ENCODE peak calls at places on chromosomes 6 and 20, in nine cellular contexts. One of them, this sample, is unnamed.

GRCh38 chr20:11193241-11193640 is 519.4 kb upstream of the JAG1 start:
- DNase-seq in SK-N-SH: no peak
- DNase-seq in hepatocyte: no peak
- DNase-seq in heart left ventricle: no peak
- DNase-seq in endothelial cell of umbilical vein: no peak
- DNase-seq in suprapubic skin: no peak
- DNase-seq in neuronal stem cell: no peak
- DNase-seq in naive thymus-derived CD4-positive, alpha-beta T cell: no peak
- DNase-seq in SJSA1: no peak
- DNase-seq in this sample: no peak

GRCh38 chr6:139983555-139984276 is 609.3 kb upstream of the CITED2 start:
- DNase-seq in SK-N-SH: no peak
- DNase-seq in hepatocyte: no peak
- DNase-seq in heart left ventricle: no peak
- DNase-seq in endothelial cell of umbilical vein: no peak
- DNase-seq in suprapubic skin: no peak
- DNase-seq in neuronal stem cell: no peak
- DNase-seq in naive thymus-derived CD4-positive, alpha-beta T cell: no peak
- DNase-seq in SJSA1: no peak
- DNase-seq in this sample: no peak

GRCh38 chr20:57652865-57653545 is 32.8 kb upstream of the ZBP1 start:
- DNase-seq in SK-N-SH: peak; percentile 32
- DNase-seq in hepatocyte: peak; percentile 3
- DNase-seq in heart left ventricle: no peak
- DNase-seq in endothelial cell of umbilical vein: no peak
- DNase-seq in suprapubic skin: peak; percentile 56
- DNase-seq in neuronal stem cell: no peak
- DNase-seq in naive thymus-derived CD4-positive, alpha-beta T cell: no peak
- DNase-seq in SJSA1: no peak
- DNase-seq in this sample: no peak

GRCh38 chr6:88368071-88368787 is 202.1 kb upstream of the CNR1 start:
- DNase-seq in SK-N-SH: no peak
- DNase-seq in hepatocyte: no peak
- DNase-seq in heart left ventricle: no peak
- DNase-seq in endothelial cell of umbilical vein: no peak
- DNase-seq in suprapubic skin: no peak
- DNase-seq in neuronal stem cell: no peak
- DNase-seq in naive thymus-derived CD4-positive, alpha-beta T cell: no peak
- DNase-seq in SJSA1: peak; percentile 16
- DNase-seq in this sample: no peak

GRCh38 chr20:62878244-62879030 is 16.8 kb upstream of the TCFL5 start:
- DNase-seq in SK-N-SH: no peak
- DNase-seq in hepatocyte: no peak
- DNase-seq in heart left ventricle: no peak
- DNase-seq in endothelial cell of umbilical vein: no peak
- DNase-seq in suprapubic skin: no peak
- DNase-seq in neuronal stem cell: no peak
- DNase-seq in naive thymus-derived CD4-positive, alpha-beta T cell: no peak
- DNase-seq in SJSA1: no peak
- DNase-seq in this sample: no peak

GRCh38 chr6:132675749-132676148 is 16.8 kb upstream of the TAAR1 start:
- DNase-seq in SK-N-SH: no peak
- DNase-seq in hepatocyte: no peak
- DNase-seq in heart left ventricle: no peak
- DNase-seq in endothelial cell of umbilical vein: no peak
- DNase-seq in suprapubic skin: no peak
- DNase-seq in neuronal stem cell: no peak
- DNase-seq in naive thymus-derived CD4-positive, alpha-beta T cell: no peak
- DNase-seq in SJSA1: no peak
- DNase-seq in this sample: no peak

GRCh38 chr6:29553268-29554057 is 6.1 kb downstream of the UBD start:
- DNase-seq in SK-N-SH: peak; percentile 53
- DNase-seq in hepatocyte: peak; percentile 88
- DNase-seq in heart left ventricle: peak; percentile 83
- DNase-seq in endothelial cell of umbilical vein: peak; percentile 4
- DNase-seq in suprapubic skin: no peak
- DNase-seq in neuronal stem cell: peak; percentile 58
- DNase-seq in naive thymus-derived CD4-positive, alpha-beta T cell: peak; percentile 30
- DNase-seq in SJSA1: no peak
- DNase-seq in this sample: no peak

GRCh38 chr6:144349690-144350132 is 64.6 kb downstream of the UTRN start:
- DNase-seq in SK-N-SH: no peak
- DNase-seq in hepatocyte: no peak
- DNase-seq in heart left ventricle: no peak
- DNase-seq in endothelial cell of umbilical vein: peak; percentile 100
- DNase-seq in suprapubic skin: no peak
- DNase-seq in neuronal stem cell: no peak
- DNase-seq in naive thymus-derived CD4-positive, alpha-beta T cell: no peak
- DNase-seq in SJSA1: peak; percentile 67
- DNase-seq in this sample: peak; percentile 31

DNA sequence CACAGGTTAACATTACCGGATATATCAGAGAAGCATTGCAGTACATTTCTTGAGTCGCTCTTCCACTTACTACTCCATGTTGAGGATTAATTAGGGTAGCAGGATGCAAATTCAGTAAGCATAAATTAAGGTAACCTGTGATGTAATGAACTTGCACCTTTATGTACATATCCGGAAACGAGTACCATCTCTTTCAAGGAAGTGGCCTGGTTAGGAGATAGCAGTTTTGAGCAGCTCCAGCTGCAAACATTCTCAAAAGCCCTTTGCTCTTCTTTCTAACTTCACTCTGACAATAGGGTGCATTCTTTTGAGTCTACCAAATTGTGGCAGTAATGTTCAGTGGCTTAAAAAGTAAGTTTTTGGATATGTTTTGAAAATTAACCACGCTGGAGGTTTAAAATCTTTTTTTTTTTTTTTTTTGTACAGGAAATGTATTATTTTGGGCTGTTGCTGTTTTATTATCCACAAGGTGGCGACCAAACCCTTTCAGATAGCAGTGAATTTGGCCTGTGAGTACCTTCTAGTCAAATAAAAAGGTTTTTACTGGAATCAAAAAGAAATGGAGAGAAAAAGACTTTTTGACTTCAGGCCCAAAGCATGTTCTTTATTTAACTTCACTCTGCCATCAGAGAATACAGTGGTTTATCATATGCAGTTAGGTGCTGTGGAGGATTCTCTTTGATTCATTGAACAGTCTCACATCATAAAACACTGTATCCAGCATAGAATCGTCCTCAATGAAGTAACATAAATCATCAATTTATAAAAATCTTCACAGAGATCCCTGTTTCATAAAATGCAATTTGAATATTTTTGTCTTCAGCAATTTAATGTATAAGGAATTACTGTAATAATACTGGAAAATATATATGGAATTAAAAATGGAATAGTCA is 8.9 kb downstream of the FAM217B start:
- DNase-seq in SK-N-SH: peak; percentile 44
- DNase-seq in hepatocyte: peak; percentile 69
- DNase-seq in heart left ventricle: no peak
- DNase-seq in endothelial cell of umbilical vein: peak; percentile 57
- DNase-seq in suprapubic skin: no peak
- DNase-seq in neuronal stem cell: no peak
- DNase-seq in naive thymus-derived CD4-positive, alpha-beta T cell: peak; percentile 73
- DNase-seq in SJSA1: peak; percentile 51
- DNase-seq in this sample: no peak
- H3K27ac ChIP-seq in SK-N-SH: no peak overlapping the region
- H3K27ac ChIP-seq in hepatocyte: no peak overlapping the region
- H3K27ac ChIP-seq in heart left ventricle: no peak overlapping the region
- H3K27ac ChIP-seq in endothelial cell of umbilical vein: no peak overlapping the region
- H3K27ac ChIP-seq in suprapubic skin: no peak overlapping the region
- H3K27ac ChIP-seq in neuronal stem cell: no peak overlapping the region
- H3K27ac ChIP-seq in naive thymus-derived CD4-positive, alpha-beta T cell: peak overlapping the region; percentile 55
- H3K27ac ChIP-seq in SJSA1: no peak overlapping the region
- H3K27ac ChIP-seq in this sample: no peak overlapping the region

GRCh38 chr6:135300576-135300975 is 119.5 kb downstream of the MYB start:
- DNase-seq in SK-N-SH: no peak
- DNase-seq in hepatocyte: no peak
- DNase-seq in heart left ventricle: no peak
- DNase-seq in endothelial cell of umbilical vein: no peak
- DNase-seq in suprapubic skin: no peak
- DNase-seq in neuronal stem cell: no peak
- DNase-seq in naive thymus-derived CD4-positive, alpha-beta T cell: no peak
- DNase-seq in SJSA1: no peak
- DNase-seq in this sample: no peak

GRCh38 chr6:135299256-135299655 is 118.1 kb downstream of the MYB start:
- DNase-seq in SK-N-SH: no peak
- DNase-seq in hepatocyte: no peak
- DNase-seq in heart left ventricle: no peak
- DNase-seq in endothelial cell of umbilical vein: no peak
- DNase-seq in suprapubic skin: no peak
- DNase-seq in neuronal stem cell: no peak
- DNase-seq in naive thymus-derived CD4-positive, alpha-beta T cell: no peak
- DNase-seq in SJSA1: no peak
- DNase-seq in this sample: no peak

GRCh38 chr6:135304883-135305282 is 123.8 kb downstream of the MYB start:
- DNase-seq in SK-N-SH: no peak
- DNase-seq in hepatocyte: no peak
- DNase-seq in heart left ventricle: no peak
- DNase-seq in endothelial cell of umbilical vein: no peak
- DNase-seq in suprapubic skin: no peak
- DNase-seq in neuronal stem cell: no peak
- DNase-seq in naive thymus-derived CD4-positive, alpha-beta T cell: no peak
- DNase-seq in SJSA1: no peak
- DNase-seq in this sample: no peak

GRCh38 chr6:135298455-135298854 is 117.3 kb downstream of the MYB start:
- DNase-seq in SK-N-SH: no peak
- DNase-seq in hepatocyte: no peak
- DNase-seq in heart left ventricle: no peak
- DNase-seq in endothelial cell of umbilical vein: no peak
- DNase-seq in suprapubic skin: no peak
- DNase-seq in neuronal stem cell: no peak
- DNase-seq in naive thymus-derived CD4-positive, alpha-beta T cell: no peak
- DNase-seq in SJSA1: no peak
- DNase-seq in this sample: no peak

GRCh38 chr6:135301304-135301703 is 120.2 kb downstream of the MYB start:
- DNase-seq in SK-N-SH: no peak
- DNase-seq in hepatocyte: no peak
- DNase-seq in heart left ventricle: no peak
- DNase-seq in endothelial cell of umbilical vein: no peak
- DNase-seq in suprapubic skin: no peak
- DNase-seq in neuronal stem cell: no peak
- DNase-seq in naive thymus-derived CD4-positive, alpha-beta T cell: no peak
- DNase-seq in SJSA1: no peak
- DNase-seq in this sample: no peak
- H3K4me1 ChIP-seq in SK-N-SH: peaks cover 13% of the 10 kb centered on the region
- H3K4me1 ChIP-seq in hepatocyte: no peaks in the 10 kb centered on the region
- H3K4me1 ChIP-seq in heart left ventricle: no peaks in the 10 kb centered on the region
- H3K4me1 ChIP-seq in endothelial cell of umbilical vein: no peaks in the 10 kb centered on the region
- H3K4me1 ChIP-seq in suprapubic skin: no peaks in the 10 kb centered on the region
- H3K4me1 ChIP-seq in neuronal stem cell: no peaks in the 10 kb centered on the region
- H3K4me1 ChIP-seq in naive thymus-derived CD4-positive, alpha-beta T cell: no peaks in the 10 kb centered on the region
- H3K4me1 ChIP-seq in SJSA1: no peaks in the 10 kb centered on the region
- H3K4me1 ChIP-seq in this sample: no peaks in the 10 kb centered on the region

GRCh38 chr20:61295726-61296628 is 43.9 kb downstream of the CDH4 start:
- DNase-seq in SK-N-SH: peak; percentile 39
- DNase-seq in hepatocyte: no peak
- DNase-seq in heart left ventricle: no peak
- DNase-seq in endothelial cell of umbilical vein: no peak
- DNase-seq in suprapubic skin: no peak
- DNase-seq in neuronal stem cell: no peak
- DNase-seq in naive thymus-derived CD4-positive, alpha-beta T cell: no peak
- DNase-seq in SJSA1: peak; percentile 25
- DNase-seq in this sample: no peak

GRCh38 chr20:61297491-61297890 is 45.4 kb downstream of the CDH4 start:
- DNase-seq in SK-N-SH: no peak
- DNase-seq in hepatocyte: no peak
- DNase-seq in heart left ventricle: no peak
- DNase-seq in endothelial cell of umbilical vein: no peak
- DNase-seq in suprapubic skin: no peak
- DNase-seq in neuronal stem cell: no peak
- DNase-seq in naive thymus-derived CD4-positive, alpha-beta T cell: no peak
- DNase-seq in SJSA1: no peak
- DNase-seq in this sample: no peak

GRCh38 chr20:61297981-61298380 is 45.9 kb downstream of the CDH4 start:
- DNase-seq in SK-N-SH: no peak
- DNase-seq in hepatocyte: no peak
- DNase-seq in heart left ventricle: no peak
- DNase-seq in endothelial cell of umbilical vein: no peak
- DNase-seq in suprapubic skin: no peak
- DNase-seq in neuronal stem cell: no peak
- DNase-seq in naive thymus-derived CD4-positive, alpha-beta T cell: no peak
- DNase-seq in SJSA1: peak; percentile 45
- DNase-seq in this sample: no peak

GRCh38 chr20:61295249-61295648 is 43.2 kb downstream of the CDH4 start:
- DNase-seq in SK-N-SH: no peak
- DNase-seq in hepatocyte: no peak
- DNase-seq in heart left ventricle: no peak
- DNase-seq in endothelial cell of umbilical vein: no peak
- DNase-seq in suprapubic skin: no peak
- DNase-seq in neuronal stem cell: no peak
- DNase-seq in naive thymus-derived CD4-positive, alpha-beta T cell: no peak
- DNase-seq in SJSA1: no peak
- DNase-seq in this sample: no peak

GRCh38 chr20:61296629-61297019 is 44.6 kb downstream of the CDH4 start:
- DNase-seq in SK-N-SH: no peak
- DNase-seq in hepatocyte: no peak
- DNase-seq in heart left ventricle: no peak
- DNase-seq in endothelial cell of umbilical vein: no peak
- DNase-seq in suprapubic skin: no peak
- DNase-seq in neuronal stem cell: no peak
- DNase-seq in naive thymus-derived CD4-positive, alpha-beta T cell: no peak
- DNase-seq in SJSA1: no peak
- DNase-seq in this sample: no peak
- H3K36me3 ChIP-seq in SK-N-SH: no peaks in the 10 kb centered on the region
- H3K36me3 ChIP-seq in hepatocyte: no peaks in the 10 kb centered on the region
- H3K36me3 ChIP-seq in heart left ventricle: no peaks in the 10 kb centered on the region
- H3K36me3 ChIP-seq in endothelial cell of umbilical vein: no peaks in the 10 kb centered on the region
- H3K36me3 ChIP-seq in suprapubic skin: no peaks in the 10 kb centered on the region
- H3K36me3 ChIP-seq in neuronal stem cell: no peaks in the 10 kb centered on the region
- H3K36me3 ChIP-seq in naive thymus-derived CD4-positive, alpha-beta T cell: no peaks in the 10 kb centered on the region
- H3K36me3 ChIP-seq in SJSA1: no peaks in the 10 kb centered on the region
- H3K36me3 ChIP-seq in this sample: no peaks in the 10 kb centered on the region

GRCh38 chr6:33770833-33771341 is 18.0 kb downstream of the LEMD2 start:
- DNase-seq in SK-N-SH: no peak
- DNase-seq in hepatocyte: no peak
- DNase-seq in heart left ventricle: peak; percentile 40
- DNase-seq in endothelial cell of umbilical vein: no peak
- DNase-seq in suprapubic skin: no peak
- DNase-seq in neuronal stem cell: no peak
- DNase-seq in naive thymus-derived CD4-positive, alpha-beta T cell: no peak
- DNase-seq in SJSA1: no peak
- DNase-seq in this sample: no peak

GRCh38 chr6:33771342-33772113 is 17.4 kb downstream of the LEMD2 start:
- DNase-seq in SK-N-SH: peak; percentile 92
- DNase-seq in hepatocyte: peak; percentile 94
- DNase-seq in heart left ventricle: peak; percentile 88
- DNase-seq in endothelial cell of umbilical vein: peak; percentile 89
- DNase-seq in suprapubic skin: peak; percentile 78
- DNase-seq in neuronal stem cell: peak; percentile 77
- DNase-seq in naive thymus-derived CD4-positive, alpha-beta T cell: peak; percentile 69
- DNase-seq in SJSA1: peak; percentile 99
- DNase-seq in this sample: peak; percentile 49

GRCh38 chr6:33774774-33775173 is 14.2 kb downstream of the LEMD2 start:
- DNase-seq in SK-N-SH: no peak
- DNase-seq in hepatocyte: no peak
- DNase-seq in heart left ventricle: peak; percentile 12
- DNase-seq in endothelial cell of umbilical vein: no peak
- DNase-seq in suprapubic skin: no peak
- DNase-seq in neuronal stem cell: no peak
- DNase-seq in naive thymus-derived CD4-positive, alpha-beta T cell: no peak
- DNase-seq in SJSA1: no peak
- DNase-seq in this sample: no peak

GRCh38 chr6:33772114-33772830 is 16.7 kb downstream of the LEMD2 start:
- DNase-seq in SK-N-SH: no peak
- DNase-seq in hepatocyte: peak; percentile 53
- DNase-seq in heart left ventricle: peak; percentile 60
- DNase-seq in endothelial cell of umbilical vein: peak; percentile 62
- DNase-seq in suprapubic skin: no peak
- DNase-seq in neuronal stem cell: no peak
- DNase-seq in naive thymus-derived CD4-positive, alpha-beta T cell: no peak
- DNase-seq in SJSA1: no peak
- DNase-seq in this sample: no peak

GRCh38 chr6:33772902-33773472 is 15.9 kb downstream of the LEMD2 start:
- DNase-seq in SK-N-SH: no peak
- DNase-seq in hepatocyte: no peak
- DNase-seq in heart left ventricle: peak; percentile 13
- DNase-seq in endothelial cell of umbilical vein: no peak
- DNase-seq in suprapubic skin: no peak
- DNase-seq in neuronal stem cell: no peak
- DNase-seq in naive thymus-derived CD4-positive, alpha-beta T cell: no peak
- DNase-seq in SJSA1: no peak
- DNase-seq in this sample: no peak
- H3K27ac ChIP-seq in SK-N-SH: peak overlapping the region; percentile 78
- H3K27ac ChIP-seq in hepatocyte: no peak overlapping the region
- H3K27ac ChIP-seq in heart left ventricle: no peak overlapping the region
- H3K27ac ChIP-seq in endothelial cell of umbilical vein: peak overlapping the region; percentile 6
- H3K27ac ChIP-seq in suprapubic skin: no peak overlapping the region
- H3K27ac ChIP-seq in neuronal stem cell: no peak overlapping the region
- H3K27ac ChIP-seq in naive thymus-derived CD4-positive, alpha-beta T cell: no peak overlapping the region
- H3K27ac ChIP-seq in SJSA1: no peak overlapping the region
- H3K27ac ChIP-seq in this sample: no peak overlapping the region